ENCODE peak calls at places on chromosomes 7 and 10, in nine cellular contexts. One of them, this sample, is unnamed.

GRCh38 chr10:131996508-131997365 is 15.0 kb upstream of the BNIP3 start:
- DNase-seq in colonic mucosa: no peak
- DNase-seq in CD8-positive, alpha-beta memory T cell: no peak
- DNase-seq in HFFc6: no peak
- DNase-seq in LoVo: no peak
- DNase-seq in activated CD4-positive, alpha-beta T cell treated with anti-CD3 and anti-CD28 coated beads, Interleukin-2, amount 50 U/mL, for 24 hours: no peak
- DNase-seq in NAMALWA: no peak
- DNase-seq in IMR-90: no peak
- DNase-seq in neural crest cell: no peak
- DNase-seq in this sample: no peak

GRCh38 chr7:121608785-121609184 is 212.7 kb upstream of the FAM3C start:
- DNase-seq in CD8-positive, alpha-beta memory T cell: no peak
- DNase-seq in NAMALWA: no peak
- DNase-seq in LoVo: no peak
- DNase-seq in neural crest cell: no peak
- DNase-seq in HFFc6: no peak
- DNase-seq in IMR-90: no peak
- DNase-seq in colonic mucosa: no peak
- DNase-seq in activated CD4-positive, alpha-beta T cell treated with anti-CD3 and anti-CD28 coated beads, Interleukin-2, amount 50 U/mL, for 24 hours: no peak
- DNase-seq in this sample: no peak

GRCh38 chr7:81944103-81944502 is 174.3 kb upstream of the HGF start:
- DNase-seq in neural crest cell: no peak
- DNase-seq in activated CD4-positive, alpha-beta T cell treated with anti-CD3 and anti-CD28 coated beads, Interleukin-2, amount 50 U/mL, for 24 hours: no peak
- DNase-seq in LoVo: no peak
- DNase-seq in colonic mucosa: no peak
- DNase-seq in NAMALWA: no peak
- DNase-seq in HFFc6: no peak
- DNase-seq in IMR-90: no peak
- DNase-seq in CD8-positive, alpha-beta memory T cell: no peak
- DNase-seq in this sample: no peak

GRCh38 chr10:120999868-121000267 is 148.7 kb downstream of the WDR11 start:
- DNase-seq in CD8-positive, alpha-beta memory T cell: no peak
- DNase-seq in activated CD4-positive, alpha-beta T cell treated with anti-CD3 and anti-CD28 coated beads, Interleukin-2, amount 50 U/mL, for 24 hours: no peak
- DNase-seq in IMR-90: no peak
- DNase-seq in neural crest cell: no peak
- DNase-seq in NAMALWA: peak; percentile 12
- DNase-seq in LoVo: no peak
- DNase-seq in colonic mucosa: no peak
- DNase-seq in HFFc6: no peak
- DNase-seq in this sample: no peak

GRCh38 chr10:95539560-95540284 is 21.4 kb downstream of the SORBS1 start:
- DNase-seq in HFFc6: no peak
- DNase-seq in activated CD4-positive, alpha-beta T cell treated with anti-CD3 and anti-CD28 coated beads, Interleukin-2, amount 50 U/mL, for 24 hours: no peak
- DNase-seq in CD8-positive, alpha-beta memory T cell: no peak
- DNase-seq in NAMALWA: no peak
- DNase-seq in LoVo: no peak
- DNase-seq in neural crest cell: no peak
- DNase-seq in colonic mucosa: no peak
- DNase-seq in IMR-90: no peak
- DNase-seq in this sample: no peak

GRCh38 chr7:114930829-114931655 is 9.1 kb downstream of the MDFIC start:
- DNase-seq in CD8-positive, alpha-beta memory T cell: no peak
- DNase-seq in NAMALWA: no peak
- DNase-seq in colonic mucosa: no peak
- DNase-seq in LoVo: no peak
- DNase-seq in neural crest cell: no peak
- DNase-seq in HFFc6: no peak
- DNase-seq in IMR-90: peak; percentile 62
- DNase-seq in activated CD4-positive, alpha-beta T cell treated with anti-CD3 and anti-CD28 coated beads, Interleukin-2, amount 50 U/mL, for 24 hours: no peak
- DNase-seq in this sample: no peak

GRCh38 chr10:29378106-29378505 is 89.2 kb downstream of the LYZL1 start:
- DNase-seq in LoVo: no peak
- DNase-seq in neural crest cell: no peak
- DNase-seq in IMR-90: no peak
- DNase-seq in HFFc6: no peak
- DNase-seq in CD8-positive, alpha-beta memory T cell: no peak
- DNase-seq in activated CD4-positive, alpha-beta T cell treated with anti-CD3 and anti-CD28 coated beads, Interleukin-2, amount 50 U/mL, for 24 hours: no peak
- DNase-seq in NAMALWA: no peak
- DNase-seq in colonic mucosa: no peak
- DNase-seq in this sample: peak; percentile 22

GRCh38 chr10:50603151-50603850 is 20.5 kb downstream of the SGMS1 start:
- DNase-seq in neural crest cell: no peak
- DNase-seq in colonic mucosa: no peak
- DNase-seq in activated CD4-positive, alpha-beta T cell treated with anti-CD3 and anti-CD28 coated beads, Interleukin-2, amount 50 U/mL, for 24 hours: no peak
- DNase-seq in CD8-positive, alpha-beta memory T cell: no peak
- DNase-seq in IMR-90: no peak
- DNase-seq in HFFc6: no peak
- DNase-seq in NAMALWA: no peak
- DNase-seq in LoVo: no peak
- DNase-seq in this sample: no peak

GRCh38 chr7:157996359-157997079 is 591.1 kb downstream of the PTPRN2 start:
- DNase-seq in activated CD4-positive, alpha-beta T cell treated with anti-CD3 and anti-CD28 coated beads, Interleukin-2, amount 50 U/mL, for 24 hours: no peak
- DNase-seq in CD8-positive, alpha-beta memory T cell: no peak
- DNase-seq in NAMALWA: no peak
- DNase-seq in colonic mucosa: no peak
- DNase-seq in IMR-90: no peak
- DNase-seq in LoVo: no peak
- DNase-seq in neural crest cell: peak; percentile 26
- DNase-seq in HFFc6: no peak
- DNase-seq in this sample: no peak

GRCh38 chr7:129169171-129169643 is 19.2 kb upstream of the SMO start:
- DNase-seq in IMR-90: no peak
- DNase-seq in neural crest cell: peak; percentile 40
- DNase-seq in colonic mucosa: peak; percentile 66
- DNase-seq in activated CD4-positive, alpha-beta T cell treated with anti-CD3 and anti-CD28 coated beads, Interleukin-2, amount 50 U/mL, for 24 hours: no peak
- DNase-seq in NAMALWA: no peak
- DNase-seq in LoVo: no peak
- DNase-seq in CD8-positive, alpha-beta memory T cell: peak; percentile 21
- DNase-seq in HFFc6: no peak
- DNase-seq in this sample: peak; percentile 63

GRCh38 chr7:124762611-124763143 is 2.9 kb downstream of the GPR37 start:
- DNase-seq in CD8-positive, alpha-beta memory T cell: no peak
- DNase-seq in NAMALWA: no peak
- DNase-seq in neural crest cell: no peak
- DNase-seq in IMR-90: peak; percentile 16
- DNase-seq in colonic mucosa: peak; percentile 66
- DNase-seq in activated CD4-positive, alpha-beta T cell treated with anti-CD3 and anti-CD28 coated beads, Interleukin-2, amount 50 U/mL, for 24 hours: no peak
- DNase-seq in HFFc6: no peak
- DNase-seq in LoVo: peak; percentile 28
- DNase-seq in this sample: no peak

GRCh38 chr7:74709880-74710671 is 52.6 kb downstream of the GTF2I start:
- DNase-seq in NAMALWA: peak; percentile 34
- DNase-seq in neural crest cell: no peak
- DNase-seq in colonic mucosa: no peak
- DNase-seq in LoVo: no peak
- DNase-seq in HFFc6: no peak
- DNase-seq in CD8-positive, alpha-beta memory T cell: no peak
- DNase-seq in activated CD4-positive, alpha-beta T cell treated with anti-CD3 and anti-CD28 coated beads, Interleukin-2, amount 50 U/mL, for 24 hours: no peak
- DNase-seq in IMR-90: peak; percentile 7
- DNase-seq in this sample: no peak

GRCh38 chr10:118742787-118743186 is 12.0 kb downstream of the CACUL1 start:
- DNase-seq in neural crest cell: no peak
- DNase-seq in HFFc6: peak; percentile 13
- DNase-seq in CD8-positive, alpha-beta memory T cell: no peak
- DNase-seq in LoVo: no peak
- DNase-seq in activated CD4-positive, alpha-beta T cell treated with anti-CD3 and anti-CD28 coated beads, Interleukin-2, amount 50 U/mL, for 24 hours: no peak
- DNase-seq in colonic mucosa: no peak
- DNase-seq in IMR-90: peak; percentile 86
- DNase-seq in NAMALWA: no peak
- DNase-seq in this sample: no peak

GRCh38 chr7:66176914-66177313 is 28.2 kb upstream of the TPST1 start:
- DNase-seq in activated CD4-positive, alpha-beta T cell treated with anti-CD3 and anti-CD28 coated beads, Interleukin-2, amount 50 U/mL, for 24 hours: no peak
- DNase-seq in LoVo: no peak
- DNase-seq in CD8-positive, alpha-beta memory T cell: no peak
- DNase-seq in NAMALWA: no peak
- DNase-seq in neural crest cell: no peak
- DNase-seq in colonic mucosa: peak; percentile 21
- DNase-seq in HFFc6: no peak
- DNase-seq in IMR-90: no peak
- DNase-seq in this sample: no peak

GRCh38 chr7:88429382-88429781 is 122.7 kb upstream of the STEAP4 start:
- DNase-seq in neural crest cell: no peak
- DNase-seq in IMR-90: no peak
- DNase-seq in colonic mucosa: no peak
- DNase-seq in CD8-positive, alpha-beta memory T cell: no peak
- DNase-seq in NAMALWA: no peak
- DNase-seq in HFFc6: no peak
- DNase-seq in activated CD4-positive, alpha-beta T cell treated with anti-CD3 and anti-CD28 coated beads, Interleukin-2, amount 50 U/mL, for 24 hours: no peak
- DNase-seq in LoVo: peak; percentile 9
- DNase-seq in this sample: no peak

GRCh38 chr10:22849077-22849810 is 78.6 kb upstream of the ARMC3 start:
- DNase-seq in CD8-positive, alpha-beta memory T cell: no peak
- DNase-seq in IMR-90: no peak
- DNase-seq in activated CD4-positive, alpha-beta T cell treated with anti-CD3 and anti-CD28 coated beads, Interleukin-2, amount 50 U/mL, for 24 hours: no peak
- DNase-seq in NAMALWA: no peak
- DNase-seq in neural crest cell: peak; percentile 19
- DNase-seq in LoVo: no peak
- DNase-seq in colonic mucosa: peak; percentile 20
- DNase-seq in HFFc6: peak; percentile 4
- DNase-seq in this sample: no peak

GRCh38 chr7:28656529-28656928 is 244.2 kb downstream of the CREB5 start:
- DNase-seq in neural crest cell: no peak
- DNase-seq in CD8-positive, alpha-beta memory T cell: no peak
- DNase-seq in LoVo: no peak
- DNase-seq in NAMALWA: no peak
- DNase-seq in HFFc6: no peak
- DNase-seq in activated CD4-positive, alpha-beta T cell treated with anti-CD3 and anti-CD28 coated beads, Interleukin-2, amount 50 U/mL, for 24 hours: no peak
- DNase-seq in colonic mucosa: no peak
- DNase-seq in IMR-90: no peak
- DNase-seq in this sample: no peak

GRCh38 chr7:19143930-19144574 is 1.2 kb downstream of the FERD3L start:
- DNase-seq in colonic mucosa: no peak
- DNase-seq in neural crest cell: peak; percentile 3
- DNase-seq in IMR-90: no peak
- DNase-seq in LoVo: no peak
- DNase-seq in NAMALWA: no peak
- DNase-seq in HFFc6: no peak
- DNase-seq in CD8-positive, alpha-beta memory T cell: no peak
- DNase-seq in activated CD4-positive, alpha-beta T cell treated with anti-CD3 and anti-CD28 coated beads, Interleukin-2, amount 50 U/mL, for 24 hours: no peak
- DNase-seq in this sample: no peak